ENCODE peak calls at places on chromosomes 4 and X, in eight cellular contexts. G, S, R, T, J, F, Z and Q are unnamed samples.

GRCh38 chr4:5821665-5822358 is 71.1 kb downstream of the CRMP1 start:
- DNase-seq in G (no peak), S (peak), R (peak), T (no peak), J (no peak), F (no peak), Z (no peak), Q (no peak)

GRCh38 chr4:8353158-8353495 is 83.6 kb downstream of the HTRA3 start:
- DNase-seq in G (no peak), S (no peak), R (no peak), T (no peak), J (no peak), F (peak), Z (no peak), Q (no peak)

GRCh38 chrX:19689170-19689814 is 174.0 kb upstream of the MAP3K15 start:
- DNase-seq in G (no peak), S (no peak), R (no peak), T (no peak), J (no peak), F (no peak), Z (no peak), Q (no peak)

GRCh38 chrX:70592091-70592490 is 147.5 kb downstream of the DLG3 start:
- DNase-seq in G (peak), S (no peak), R (no peak), T (no peak), J (no peak), F (no peak), Z (peak), Q (peak)

GRCh38 chrX:136397001-136397400 is 90.7 kb upstream of the BRS3 start:
- DNase-seq in G (peak), S (no peak), R (no peak), T (no peak), J (no peak), F (no peak), Z (no peak), Q (no peak)

GRCh38 chr4:101099001-101099400 is 248.3 kb downstream of the PPP3CA start:
- DNase-seq in G (no peak), S (no peak), R (no peak), T (no peak), J (no peak), F (no peak), Z (no peak), Q (no peak)

GRCh38 chrX:3120426-3120825 is 79.2 kb downstream of the ARSF start:
- DNase-seq in G (no peak), S (no peak), R (no peak), T (no peak), J (no peak), F (no peak), Z (no peak), Q (no peak)

GRCh38 chr4:113823291-113823659 is 61.7 kb upstream of the CAMK2D start:
- DNase-seq in G (peak), S (no peak), R (no peak), T (no peak), J (no peak), F (no peak), Z (no peak), Q (no peak)

GRCh38 chr4:18397681-18398080 is 376.1 kb upstream of the LCORL start:
- DNase-seq in G (no peak), S (peak), R (no peak), T (no peak), J (no peak), F (no peak), Z (no peak), Q (no peak)

GRCh38 chr4:111689731-111690130 is 455.5 kb upstream of the FAM241A start:
- DNase-seq in G (peak), S (no peak), R (no peak), T (no peak), J (no peak), F (no peak), Z (no peak), Q (no peak)

GRCh38 chr4:142741995-142742394 is 104.1 kb downstream of the INPP4B start:
- DNase-seq in G (no peak), S (no peak), R (no peak), T (no peak), J (no peak), F (no peak), Z (no peak), Q (no peak)

GRCh38 chr4:147707892-147708672 is 23.8 kb upstream of the ARHGAP10 start:
- DNase-seq in G (peak), S (peak), R (peak), T (no peak), J (peak), F (no peak), Z (no peak), Q (no peak)

GRCh38 chr4:82136161-82136801 is 237.5 kb downstream of the HNRNPD start:
- DNase-seq in G (no peak), S (no peak), R (no peak), T (no peak), J (peak), F (no peak), Z (no peak), Q (no peak)

GRCh38 chr4:152458801-152459302 is 77.0 kb downstream of the FBXW7 start:
- DNase-seq in G (peak), S (no peak), R (no peak), T (no peak), J (peak), F (no peak), Z (no peak), Q (no peak)

GRCh38 chrX:9312922-9313867 is 151.7 kb upstream of the TBL1X start:
- DNase-seq in G (no peak), S (no peak), R (peak), T (peak), J (peak), F (peak), Z (no peak), Q (no peak)

GRCh38 chr4:155608231-155608885 is 58.3 kb upstream of the GUCY1A1 start:
- DNase-seq in G (peak), S (no peak), R (no peak), T (no peak), J (no peak), F (no peak), Z (no peak), Q (no peak)

GRCh38 chrX:127112726-127113125 is 293.2 kb downstream of the PRR32 start:
- DNase-seq in G (no peak), S (no peak), R (no peak), T (no peak), J (no peak), F (no peak), Z (no peak), Q (no peak)

GRCh38 chr4:107837298-107837697 is 12.6 kb downstream of the SGMS2 start:
- DNase-seq in G (no peak), S (no peak), R (no peak), T (no peak), J (no peak), F (no peak), Z (no peak), Q (no peak)

GRCh38 chr4:133775881-133776280 is 425.7 kb downstream of the PABPC4L start:
- DNase-seq in G (peak), S (no peak), R (no peak), T (no peak), J (no peak), F (no peak), Z (no peak), Q (no peak)

GRCh38 chr4:189090174-189090814 is 850.4 kb upstream of the FRG1 start:
- DNase-seq in G (peak), S (no peak), R (peak), T (no peak), J (no peak), F (no peak), Z (no peak), Q (no peak)

GRCh38 chr4:155805016-155805415 is 46.2 kb downstream of the GUCY1B1 start:
- DNase-seq in G (peak), S (no peak), R (no peak), T (no peak), J (no peak), F (no peak), Z (no peak), Q (no peak)

GRCh38 chrX:46653482-46653881 is 79.9 kb downstream of the CHST7 start:
- DNase-seq in G (no peak), S (no peak), R (no peak), T (no peak), J (no peak), F (no peak), Z (no peak), Q (no peak)

GRCh38 chr4:26238782-26239647 is 81.8 kb upstream of the RBPJ start:
- DNase-seq in G (peak), S (peak), R (peak), T (no peak), J (no peak), F (no peak), Z (peak), Q (no peak)

GRCh38 chrX:41381685-41382084 is 47.7 kb downstream of the DDX3X start:
- DNase-seq in G (peak), S (no peak), R (no peak), T (no peak), J (no peak), F (peak), Z (peak), Q (no peak)

GRCh38 chrX:119753001-119753400 is 5.4 kb upstream of the SOWAHD start:
- DNase-seq in G (no peak), S (no peak), R (no peak), T (no peak), J (no peak), F (no peak), Z (no peak), Q (no peak)

GRCh38 chr4:137106287-137106686 is 426.0 kb downstream of the PCDH18 start:
- DNase-seq in G (no peak), S (no peak), R (no peak), T (no peak), J (no peak), F (no peak), Z (no peak), Q (no peak)

GRCh38 chrX:118560380-118560932 is 64.8 kb downstream of the DOCK11 start:
- DNase-seq in G (no peak), S (no peak), R (no peak), T (no peak), J (no peak), F (no peak), Z (no peak), Q (no peak)

GRCh38 chrX:103789004-103789403 is 12.4 kb downstream of the PLP1 start:
- DNase-seq in G (no peak), S (no peak), R (no peak), T (no peak), J (no peak), F (no peak), Z (no peak), Q (no peak)

GRCh38 chrX:150150780-150151125 is 212.4 kb upstream of the MAMLD1 start:
- DNase-seq in G (no peak), S (no peak), R (no peak), T (no peak), J (no peak), F (no peak), Z (no peak), Q (no peak)

GRCh38 chr4:187668683-187669082 is 326.9 kb upstream of the ZFP42 start:
- DNase-seq in G (peak), S (no peak), R (no peak), T (no peak), J (no peak), F (no peak), Z (no peak), Q (no peak)

GRCh38 chr4:85748654-85749053 is 273.7 kb downstream of the ARHGAP24 start:
- DNase-seq in G (peak), S (no peak), R (no peak), T (no peak), J (no peak), F (no peak), Z (no peak), Q (peak)

GRCh38 chr4:147599764-147600163 is 17.4 kb upstream of the TMEM184C start:
- DNase-seq in G (peak), S (no peak), R (no peak), T (no peak), J (no peak), F (no peak), Z (peak), Q (no peak)

GRCh38 chr4:32172761-32173160 is 1452.6 kb downstream of the PCDH7 start:
- DNase-seq in G (no peak), S (no peak), R (no peak), T (no peak), J (no peak), F (no peak), Z (no peak), Q (no peak)

GRCh38 chr4:6008092-6008551 is 10.1 kb downstream of the C4orf50 start:
- DNase-seq in G (no peak), S (no peak), R (no peak), T (no peak), J (no peak), F (no peak), Z (no peak), Q (no peak)

GRCh38 chr4:55127053-55127452 is 1.7 kb upstream of the KDR start:
- DNase-seq in G (no peak), S (no peak), R (no peak), T (no peak), J (no peak), F (no peak), Z (no peak), Q (no peak)

GRCh38 chr4:90603540-90603939 is 476.3 kb downstream of the CCSER1 start:
- DNase-seq in G (no peak), S (no peak), R (no peak), T (no peak), J (no peak), F (no peak), Z (no peak), Q (no peak)

GRCh38 chrX:41332408-41332987 is 1.5 kb upstream of the DDX3X start:
- DNase-seq in G (peak), S (peak), R (peak), T (no peak), J (no peak), F (no peak), Z (no peak), Q (no peak)